ENCODE peak calls at places on chromosomes 2 and 18, in eight cellular contexts. K is NCI-H1417 treated with DMSO at 0.1 percent for 48 hours; D is GOT3; T is stimulated activated CD4-positive, alpha-beta T cell treated with anti-CD3 and anti-CD28 coated beads, Interleukin-2, amount 100 ng/mL, for 48 hours; C is RPMI7951; S is GM03348; X is NCI-H748 treated with DMSO at 0.1 percent for 48 hours; I is neural progenitor cell. F is an unnamed sample.

GRCh38 chr2:120528693-120529076 is 182.7 kb downstream of the INHBB start:
- DNase-seq in K (no peak), D (no peak), T (no peak), C (no peak), S (no peak), X (no peak), I (no peak), F (no peak)

GRCh38 chr2:28755411-28755810 is 3.8 kb downstream of the PPP1CB start:
- DNase-seq in K (no peak), D (no peak), T (no peak), C (peak), S (no peak), X (no peak), I (no peak), F (no peak)

GRCh38 chr18:35671952-35672603 is 90.5 kb downstream of the GALNT1 start:
- DNase-seq in K (no peak), D (no peak), T (no peak), C (no peak), S (peak), X (no peak), I (no peak), F (no peak)

GRCh38 chr2:24635181-24635580 is 144.1 kb downstream of the NCOA1 start:
- DNase-seq in K (no peak), D (no peak), T (no peak), C (peak), S (peak), X (no peak), I (no peak), F (no peak)

GRCh38 chr2:186962085-186962747 is 113.2 kb upstream of the ZSWIM2 start:
- DNase-seq in K (no peak), D (no peak), T (no peak), C (no peak), S (no peak), X (no peak), I (no peak), F (no peak)

GRCh38 chr2:216464104-216464720 is 34.4 kb upstream of the RPL37A start:
- DNase-seq in K (no peak), D (no peak), T (no peak), C (no peak), S (no peak), X (no peak), I (no peak), F (no peak)

GRCh38 chr2:7795358-7796199 is 878.4 kb downstream of the RNF144A start:
- DNase-seq in K (no peak), D (no peak), T (no peak), C (peak), S (peak), X (no peak), I (peak), F (no peak)

GRCh38 chr18:8948471-8949149 is 153.9 kb upstream of the NDUFV2 start:
- DNase-seq in K (no peak), D (peak), T (no peak), C (peak), S (peak), X (no peak), I (no peak), F (no peak)

GRCh38 chr2:154032220-154032619 is 160.5 kb downstream of the GALNT13 start:
- DNase-seq in K (no peak), D (no peak), T (no peak), C (no peak), S (no peak), X (no peak), I (no peak), F (no peak)

GRCh38 chr2:65053199-65053598 is 3.0 kb upstream of the CEP68 start:
- DNase-seq in K (no peak), D (no peak), T (no peak), C (no peak), S (no peak), X (no peak), I (no peak), F (no peak)

GRCh38 chr2:111025288-111025687 is 95.4 kb upstream of the BCL2L11 start:
- DNase-seq in K (no peak), D (no peak), T (no peak), C (no peak), S (no peak), X (no peak), I (no peak), F (no peak)

GRCh38 chr2:211674715-211675114 is 863.9 kb downstream of the ERBB4 start:
- DNase-seq in K (no peak), D (no peak), T (no peak), C (no peak), S (no peak), X (no peak), I (no peak), F (no peak)

GRCh38 chr2:161825429-161825828 is 201.2 kb downstream of the SLC4A10 start:
- DNase-seq in K (no peak), D (no peak), T (no peak), C (no peak), S (no peak), X (no peak), I (no peak), F (no peak)

GRCh38 chr2:138572318-138572717 is 70.7 kb downstream of the SPOPL start:
- DNase-seq in K (no peak), D (no peak), T (no peak), C (no peak), S (no peak), X (peak), I (no peak), F (no peak)

GRCh38 chr18:26051845-26052244 is 38.6 kb downstream of the SS18 start:
- DNase-seq in K (peak), D (no peak), T (no peak), C (no peak), S (no peak), X (no peak), I (no peak), F (no peak)

GRCh38 chr2:222423632-222424280 is 587 bp upstream of the SGPP2 start:
- DNase-seq in K (no peak), D (no peak), T (peak), C (peak), S (no peak), X (no peak), I (no peak), F (no peak)

GRCh38 chr18:61333271-61333745 is at the start of gene CDH20:
- DNase-seq in K (no peak), D (no peak), T (no peak), C (no peak), S (peak), X (peak), I (peak), F (no peak)

GRCh38 chr2:173715483-173715882 is 249.7 kb downstream of the SP3 start:
- DNase-seq in K (no peak), D (no peak), T (no peak), C (peak), S (no peak), X (no peak), I (no peak), F (no peak)

GRCh38 chr2:37188570-37188969 is at the start of gene SULT6B1:
- DNase-seq in K (no peak), D (no peak), T (no peak), C (no peak), S (no peak), X (no peak), I (no peak), F (no peak)

GRCh38 chr2:238970553-238971081 is 122.7 kb downstream of the TWIST2 start:
- DNase-seq in K (peak), D (no peak), T (peak), C (peak), S (peak), X (no peak), I (peak), F (no peak)

GRCh38 chr2:38106420-38107182 is 30.6 kb upstream of the CYP1B1 start:
- DNase-seq in K (no peak), D (no peak), T (no peak), C (peak), S (peak), X (no peak), I (no peak), F (no peak)

GRCh38 chr2:172437419-172438063 is 10.2 kb downstream of the ITGA6 start:
- DNase-seq in K (no peak), D (no peak), T (no peak), C (no peak), S (no peak), X (no peak), I (no peak), F (no peak)

GRCh38 chr2:218024336-218024735 is 21.5 kb upstream of the TNS1 start:
- DNase-seq in K (no peak), D (no peak), T (no peak), C (no peak), S (no peak), X (no peak), I (no peak), F (no peak)

GRCh38 chr2:9709539-9710285 is 78.9 kb upstream of the YWHAQ start:
- DNase-seq in K (no peak), D (no peak), T (no peak), C (no peak), S (no peak), X (no peak), I (no peak), F (no peak)

GRCh38 chr18:76493213-76494107 is 1.6 kb downstream of the ZNF516 start:
- DNase-seq in K (no peak), D (no peak), T (no peak), C (peak), S (peak), X (peak), I (peak), F (no peak)

GRCh38 chr2:58834404-58834803 is 593.3 kb upstream of the FANCL start:
- DNase-seq in K (no peak), D (no peak), T (no peak), C (peak), S (peak), X (no peak), I (peak), F (no peak)

GRCh38 chr2:2147024-2147900 is 183.8 kb downstream of the MYT1L start:
- DNase-seq in K (no peak), D (no peak), T (no peak), C (no peak), S (no peak), X (no peak), I (peak), F (no peak)

GRCh38 chr2:191013876-191014652 is at the start of gene STAT1:
- DNase-seq in K (peak), D (peak), T (peak), C (peak), S (peak), X (peak), I (peak), F (peak)

GRCh38 chr2:239327536-239328305 is 73.1 kb downstream of the HDAC4 start:
- DNase-seq in K (no peak), D (no peak), T (no peak), C (no peak), S (no peak), X (no peak), I (no peak), F (no peak)

GRCh38 chr18:76687271-76688006 is 134.9 kb upstream of the ZNF236 start:
- DNase-seq in K (peak), D (no peak), T (peak), C (no peak), S (no peak), X (no peak), I (no peak), F (no peak)

GRCh38 chr2:162085090-162085891 is 11.3 kb upstream of the DPP4 start:
- DNase-seq in K (no peak), D (no peak), T (no peak), C (peak), S (peak), X (no peak), I (no peak), F (no peak)

GRCh38 chr2:78351208-78351607 is 674.3 kb upstream of the REG3G start:
- DNase-seq in K (no peak), D (no peak), T (no peak), C (no peak), S (no peak), X (peak), I (peak), F (no peak)

GRCh38 chr2:60608679-60609078 is 55.2 kb upstream of the BCL11A start:
- DNase-seq in K (no peak), D (no peak), T (no peak), C (no peak), S (no peak), X (no peak), I (no peak), F (no peak)

GRCh38 chr2:16250466-16250865 is 310.1 kb downstream of the MYCN start:
- DNase-seq in K (no peak), D (no peak), T (no peak), C (no peak), S (no peak), X (no peak), I (no peak), F (no peak)

GRCh38 chr2:48445091-48445725 is 84.7 kb upstream of the STON1 start:
- DNase-seq in K (no peak), D (no peak), T (no peak), C (peak), S (no peak), X (no peak), I (no peak), F (peak)

GRCh38 chr2:171172980-171173542 is 12.4 kb upstream of the TLK1 start:
- DNase-seq in K (no peak), D (no peak), T (no peak), C (no peak), S (no peak), X (no peak), I (no peak), F (no peak)

GRCh38 chr2:235598842-235599531 is 105.1 kb downstream of the AGAP1 start:
- DNase-seq in K (no peak), D (no peak), T (no peak), C (no peak), S (no peak), X (no peak), I (no peak), F (no peak)